ENCODE peak calls at places on chromosomes 6 and 20, in ten cellular contexts. M is body of pancreas, T is left lung, Y is WERI-Rb-1, R is uterus, Z is tibial nerve, C is cardiac muscle cell, K is psoas muscle, G is hepatocyte, N is AG04450. Q is an unnamed sample.

GRCh38 chr6:43175676-43176422 is 4.8 kb downstream of the SRF start:
- DNase-seq in M (no peak), Y (no peak), R (no peak), N (no peak), T (no peak), C (no peak), G (no peak), Z (no peak), K (no peak), Q (no peak)

GRCh38 chr6:79894939-79895338 is 52.4 kb downstream of the ELOVL4 start:
- DNase-seq in Z (no peak), M (no peak), R (no peak), Y (no peak), C (peak), G (no peak), K (no peak), N (no peak), T (no peak), Q (no peak)

GRCh38 chr20:12827796-12828406 is 180.9 kb upstream of the SPTLC3 start:
- DNase-seq in K (no peak), R (no peak), C (no peak), Z (no peak), M (no peak), N (no peak), G (no peak), T (no peak), Y (no peak), Q (no peak)

GRCh38 chr20:16922834-16923233 is 174.7 kb downstream of the OTOR start:
- DNase-seq in T (no peak), K (no peak), Z (no peak), M (no peak), C (peak), G (peak), Y (no peak), R (no peak), N (peak), Q (no peak)

GRCh38 chr6:20789162-20789561 is 254.9 kb downstream of the CDKAL1 start:
- DNase-seq in N (peak), T (no peak), M (no peak), G (peak), Y (no peak), R (no peak), K (no peak), C (peak), Z (no peak), Q (no peak)

GRCh38 chr6:30151580-30151979 is 9.4 kb downstream of the TRIM10 start:
- DNase-seq in Z (no peak), T (no peak), R (no peak), G (no peak), M (no peak), N (no peak), C (no peak), K (no peak), Y (no peak), Q (no peak)

GRCh38 chr6:859936-860335 is 167.0 kb upstream of the EXOC2 start:
- DNase-seq in M (no peak), R (no peak), N (no peak), C (no peak), Z (no peak), T (no peak), Y (no peak), K (no peak), G (no peak), Q (no peak)

GRCh38 chr20:34980543-34981213 is 25.0 kb downstream of the MYH7B start:
- DNase-seq in Z (no peak), K (no peak), Y (peak), N (no peak), G (peak), M (no peak), T (peak), C (peak), R (no peak), Q (no peak)

GRCh38 chr6:91132461-91132860 is 545.6 kb upstream of the MAP3K7 start:
- DNase-seq in Z (no peak), R (no peak), Y (no peak), T (no peak), M (no peak), C (peak), N (no peak), K (no peak), G (peak), Q (no peak)

GRCh38 chr6:134310206-134310605 is 7.7 kb downstream of the SGK1 start:
- DNase-seq in Z (no peak), Y (no peak), N (no peak), T (no peak), K (no peak), R (no peak), M (no peak), C (peak), G (no peak), Q (no peak)

GRCh38 chr20:8721098-8721497 is 347.8 kb upstream of the PLCB4 start:
- DNase-seq in G (peak), R (peak), Y (peak), Z (peak), M (peak), C (peak), T (no peak), N (peak), K (peak), Q (peak)

GRCh38 chr6:134830194-134830593 is 119.7 kb downstream of the ALDH8A1 start:
- DNase-seq in K (no peak), Z (no peak), T (no peak), G (no peak), Y (no peak), C (no peak), N (no peak), M (no peak), R (no peak), Q (no peak)

GRCh38 chr20:22583773-22584629 is at the start of gene FOXA2:
- DNase-seq in Y (no peak), G (peak), R (no peak), N (no peak), M (peak), C (no peak), T (peak), K (no peak), Z (no peak), Q (no peak)

GRCh38 chr20:61797971-61798411 is 267.7 kb downstream of the TAF4 start:
- DNase-seq in G (no peak), K (no peak), R (no peak), M (no peak), C (no peak), Y (no peak), T (peak), Z (no peak), N (no peak), Q (no peak)

GRCh38 chr20:17571967-17572638 is 2.2 kb downstream of the DSTN start:
- DNase-seq in C (no peak), K (no peak), M (no peak), Y (no peak), G (no peak), R (no peak), N (no peak), Z (no peak), T (no peak), Q (no peak)

GRCh38 chr6:169641461-169642085 is 60.3 kb downstream of the WDR27 start:
- DNase-seq in K (no peak), T (no peak), R (no peak), G (no peak), N (no peak), Z (no peak), C (no peak), M (no peak), Y (no peak), Q (peak)

GRCh38 chr6:80607814-80608391 is 501.4 kb downstream of the BCKDHB start:
- DNase-seq in Y (no peak), N (peak), G (peak), R (no peak), T (no peak), K (no peak), C (peak), M (peak), Z (peak), Q (no peak)

GRCh38 chr6:28258877-28259777 is at the start of gene NKAPL:
- DNase-seq in M (peak), G (no peak), Z (peak), N (no peak), C (peak), K (peak), R (peak), T (peak), Y (no peak), Q (peak)

GRCh38 chr6:52689857-52690256 is 18.9 kb downstream of the TMEM14A start:
- DNase-seq in C (no peak), K (no peak), R (no peak), G (no peak), Z (no peak), N (no peak), M (no peak), Y (no peak), T (no peak), Q (no peak)

GRCh38 chr6:52686878-52687699 is 16.2 kb downstream of the TMEM14A start:
- DNase-seq in N (no peak), Y (no peak), M (no peak), Z (no peak), K (no peak), G (no peak), T (no peak), R (no peak), C (no peak), Q (no peak)

GRCh38 chr6:52694404-52694803 is 23.5 kb downstream of the TMEM14A start:
- DNase-seq in R (no peak), Y (no peak), M (no peak), G (no peak), N (no peak), Z (no peak), T (no peak), K (no peak), C (no peak), Q (no peak)

GRCh38 chr6:52693777-52694176 is 22.9 kb downstream of the TMEM14A start:
- DNase-seq in M (peak), K (no peak), N (no peak), C (no peak), Y (no peak), G (no peak), T (no peak), Z (no peak), R (no peak), Q (no peak)

DNA sequence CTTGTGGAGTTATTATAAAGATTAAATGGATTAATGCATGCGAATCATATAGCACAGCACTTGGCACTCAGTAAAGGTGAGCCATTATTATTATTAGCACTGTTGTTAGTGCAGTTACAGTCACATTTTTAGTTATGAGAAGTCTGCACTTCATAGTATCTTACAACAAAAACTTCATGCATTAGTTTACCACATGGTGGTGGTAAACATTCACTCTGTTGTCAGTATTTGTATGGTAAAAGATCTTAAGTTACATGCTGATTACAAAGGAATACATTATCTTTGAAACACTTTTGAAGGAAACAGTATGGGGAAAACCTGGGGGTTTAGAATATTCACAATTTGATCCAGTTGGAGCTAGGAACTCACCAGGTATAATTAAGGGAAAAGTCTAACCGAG is 20.8 kb downstream of the TMEM14A start:
- DNase-seq in K (no peak), Y (no peak), R (no peak), T (no peak), Z (no peak), M (no peak), G (no peak), C (peak), N (no peak), Q (no peak)
- TF ChIP-seq CTCF in K (no peak), Y (no peak), R (no peak), T (no peak), Z (no peak), M (peak), G (peak), C (no peak), N (no peak), Q (no peak)

GRCh38 chr6:125154184-125155135 is 887 bp downstream of the TPD52L1 start:
- DNase-seq in Y (no peak), G (peak), Z (peak), T (peak), C (no peak), M (peak), K (peak), N (no peak), R (peak), Q (peak)
- H3K4me3 ChIP-seq in Y (no peak), G (peak), Z (peak), T (peak), C (peak), M (peak), K (peak), N (peak), R (peak), Q (peak)

DNA sequence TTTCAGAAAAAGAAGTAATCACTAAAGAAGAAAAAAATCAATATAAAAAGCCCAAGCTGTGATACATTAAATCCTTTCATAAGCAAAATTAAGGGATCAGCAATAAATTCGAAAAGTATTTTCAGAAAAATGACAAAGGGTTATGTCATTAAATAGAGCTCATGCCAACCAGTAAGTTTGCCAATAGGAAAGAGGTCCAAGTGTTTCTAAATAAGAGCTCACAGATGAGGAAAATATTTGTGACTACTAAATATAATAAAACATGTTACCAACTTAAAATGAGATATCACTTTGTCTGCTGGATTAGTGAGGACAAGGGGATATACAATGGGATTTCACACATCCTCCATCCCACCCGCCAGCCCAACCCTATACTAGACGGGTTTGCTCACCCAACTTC is 140.3 kb upstream of the EYA4 start:
- DNase-seq in M (no peak), C (no peak), T (no peak), N (no peak), G (no peak), Y (no peak), R (no peak), K (no peak), Z (no peak), Q (no peak)
- H3K27ac ChIP-seq in M (no peak), C (no peak), T (no peak), N (no peak), G (no peak), Y (no peak), R (no peak), K (no peak), Z (no peak), Q (no peak)

GRCh38 chr20:60334936-60335335 is 376.7 kb downstream of the CDH26 start:
- DNase-seq in Z (no peak), T (no peak), Y (no peak), C (no peak), M (no peak), K (no peak), N (no peak), R (no peak), G (no peak), Q (no peak)

GRCh38 chr20:60341062-60341461 is 382.8 kb downstream of the CDH26 start:
- DNase-seq in R (no peak), T (no peak), N (no peak), G (peak), C (no peak), K (no peak), Z (no peak), Y (peak), M (no peak), Q (no peak)

GRCh38 chr20:60338556-60338955 is 380.3 kb downstream of the CDH26 start:
- DNase-seq in Z (no peak), Y (no peak), C (no peak), N (no peak), G (no peak), T (no peak), R (no peak), K (no peak), M (no peak), Q (no peak)

GRCh38 chr20:60345106-60345505 is 386.9 kb downstream of the CDH26 start:
- DNase-seq in K (no peak), C (no peak), N (no peak), Y (no peak), G (no peak), Z (no peak), M (no peak), T (no peak), R (no peak), Q (no peak)

GRCh38 chr20:60340232-60340631 is 382.0 kb downstream of the CDH26 start:
- DNase-seq in C (no peak), M (no peak), T (no peak), R (no peak), Y (no peak), N (no peak), G (no peak), K (no peak), Z (no peak), Q (no peak)
- TF ChIP-seq CTCF in C (no peak), M (no peak), T (no peak), R (no peak), Y (no peak), N (no peak), G (no peak), K (no peak), Z (no peak), Q (no peak)

DNA sequence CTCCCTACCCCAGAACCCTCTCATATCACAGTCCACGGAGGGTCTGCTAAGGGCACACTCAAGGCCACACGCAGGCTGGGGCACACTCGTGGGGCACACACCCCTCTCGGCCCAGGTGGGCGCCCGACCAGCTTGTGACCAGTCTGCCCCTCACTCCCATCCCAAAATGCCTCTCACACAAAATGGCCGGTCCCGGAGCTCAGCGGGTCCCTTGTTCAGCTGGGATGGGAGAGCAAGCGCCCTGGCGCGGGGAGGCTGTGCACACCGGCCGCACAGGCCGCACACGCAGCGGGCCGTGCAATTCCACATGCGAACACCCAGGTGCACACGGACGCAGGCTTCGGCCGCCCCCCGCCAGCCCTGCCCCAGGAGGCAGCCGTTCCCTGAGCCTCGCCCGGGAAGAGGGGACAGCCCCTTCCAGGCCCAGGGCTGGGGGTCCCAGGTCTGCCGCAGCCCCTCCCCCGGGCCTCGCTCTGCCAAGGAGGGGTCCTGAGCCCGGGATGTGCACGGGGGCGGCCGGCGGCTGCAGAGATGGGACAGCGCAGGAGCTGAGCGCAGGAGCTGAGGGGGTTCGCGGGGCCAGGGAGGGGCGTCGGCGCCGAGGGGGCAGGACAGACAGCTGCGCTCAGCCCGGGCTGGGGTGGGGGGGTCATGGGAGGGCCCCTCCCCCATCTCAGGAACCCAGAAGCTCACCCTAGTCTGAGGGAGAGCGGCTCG is 1.3 kb downstream of the KCNQ2 start:
- DNase-seq in Z (no peak), G (no peak), Y (no peak), M (no peak), T (no peak), C (no peak), N (no peak), K (no peak), R (no peak), Q (no peak)
- H3K4me3 ChIP-seq in Z (no peak), G (no peak), Y (peak), M (no peak), T (no peak), C (peak), N (no peak), K (no peak), R (no peak), Q (peak)

DNA sequence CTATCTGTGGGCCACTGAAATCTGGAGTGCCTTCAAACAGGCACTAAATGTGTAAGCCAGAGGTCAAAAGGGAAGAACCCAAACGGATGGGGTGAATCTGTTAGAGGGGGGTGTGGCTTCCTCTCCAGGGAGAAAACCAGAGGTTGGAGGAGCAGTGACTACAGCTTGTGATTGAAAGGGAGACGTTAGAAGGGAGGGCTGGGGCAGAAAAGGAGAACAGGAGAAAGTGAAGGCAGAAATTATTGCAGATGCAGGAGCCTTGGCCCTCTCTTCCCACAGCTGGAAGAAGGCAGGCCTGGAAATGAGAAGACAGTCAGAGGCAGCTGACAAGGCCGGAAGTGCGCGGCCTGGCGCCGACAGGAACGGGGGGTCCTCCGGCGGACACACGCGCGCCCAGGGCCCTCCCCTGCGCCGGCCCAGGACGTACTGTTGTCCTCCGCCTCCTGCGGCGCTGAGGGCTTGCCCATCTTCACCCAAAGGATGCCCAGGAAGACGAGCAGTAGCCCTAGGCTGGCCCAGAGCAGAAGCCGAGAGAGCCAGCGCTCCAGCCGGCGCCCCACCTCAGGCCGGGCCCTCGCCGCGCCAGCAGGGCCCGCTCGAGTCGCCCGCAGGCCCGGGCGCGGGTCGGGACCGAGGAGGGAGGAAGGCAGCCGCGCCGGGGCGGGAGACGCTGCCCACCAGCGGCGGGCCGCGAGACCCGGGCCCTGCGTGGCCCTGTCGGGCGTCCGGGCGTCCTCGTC is 806 bp downstream of the LEMD2 start:
- DNase-seq in C (peak), N (peak), R (peak), Y (peak), M (peak), Z (peak), T (peak), G (peak), K (peak), Q (peak)
- H3K27ac ChIP-seq in C (peak), N (peak), R (peak), Y (peak), M (peak), Z (peak), T (peak), G (peak), K (peak), Q (peak)

Q was measured in testis.